ENCODE peak calls at places on chromosome 7, in five cellular contexts. U is bronchial epithelial cell, R is heart right ventricle, M is GM13977, O is AG09309. D is an unnamed sample.
A peak's percentile ranks its signal among the peaks of the same experiment; 100 is the strongest.

GRCh38 chr7:40866601-40867000 is 731.8 kb downstream of the SUGCT start:
- DNase-seq in R (peak; percentile 9), U (no peak), M (no peak), O (peak; percentile 31), D (no peak)

GRCh38 chr7:115932874-115933273 is 97.7 kb downstream of the TFEC start:
- DNase-seq in U (no peak), M (no peak), O (no peak), R (no peak), D (no peak)

GRCh38 chr7:64872809-64873500 is 30.1 kb upstream of the ZNF273 start:
- DNase-seq in R (no peak), M (no peak), O (no peak), U (no peak), D (no peak)

GRCh38 chr7:132793474-132793873 is 217.2 kb upstream of the PLXNA4 start:
- DNase-seq in O (no peak), U (no peak), R (peak; percentile 28), M (no peak), D (no peak)

GRCh38 chr7:81684513-81685262 is 85.2 kb downstream of the HGF start:
- DNase-seq in R (peak; percentile 91), U (peak; percentile 100), O (peak; percentile 100), M (peak; percentile 1), D (peak; percentile 92)

GRCh38 chr7:51261117-51261835 is 55.3 kb downstream of the COBL start:
- DNase-seq in O (no peak), R (no peak), U (no peak), M (no peak), D (no peak)

GRCh38 chr7:69256634-69257081 is 341.6 kb upstream of the AUTS2 start:
- DNase-seq in M (no peak), O (no peak), R (peak; percentile 33), U (no peak), D (no peak)

GRCh38 chr7:36625247-36625646 is 99.0 kb downstream of the AOAH start:
- DNase-seq in R (no peak), O (no peak), U (no peak), M (no peak), D (no peak)

GRCh38 chr7:77427996-77428603 is 12.0 kb upstream of the GSAP start:
- DNase-seq in O (no peak), U (peak; percentile 63), R (peak; percentile 18), M (no peak), D (no peak)

GRCh38 chr7:117385340-117386124 is 41.8 kb downstream of the ASZ1 start:
- DNase-seq in O (peak; percentile 14), R (no peak), U (peak; percentile 54), M (peak; percentile 7), D (no peak)

GRCh38 chr7:64516451-64516850 is 46.4 kb downstream of the ZNF680 start:
- DNase-seq in M (no peak), U (no peak), O (no peak), R (no peak), D (no peak)

GRCh38 chr7:148623586-148624282 is 33.2 kb downstream of the C7orf33 start:
- DNase-seq in O (peak; percentile 34), M (no peak), U (no peak), R (no peak), D (no peak)

DNA sequence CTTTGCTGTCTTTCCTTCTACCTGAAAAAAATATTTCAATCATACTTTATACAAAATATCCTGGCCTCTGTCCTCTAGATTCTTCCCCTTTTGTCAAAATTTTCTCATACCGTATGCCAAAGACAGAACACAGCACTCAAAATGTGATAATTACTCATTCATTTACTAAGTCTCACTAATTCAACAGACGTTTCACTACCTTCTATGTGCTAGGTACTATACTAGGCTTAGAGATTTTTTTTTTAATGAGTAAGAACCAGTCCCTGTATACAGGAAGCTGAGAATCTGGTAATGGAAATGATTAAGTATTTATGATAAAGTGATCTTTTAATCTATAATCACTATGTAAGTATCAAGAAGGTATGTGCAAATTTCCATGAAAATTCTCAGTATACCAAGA is 128.0 kb downstream of the ELAPOR2 start:
- DNase-seq in U (no peak), R (no peak), O (no peak), M (no peak), D (no peak)
- TF ChIP-seq CTCF in U (no peak), R (no peak), O (no peak), M (no peak), D (no peak)

DNA sequence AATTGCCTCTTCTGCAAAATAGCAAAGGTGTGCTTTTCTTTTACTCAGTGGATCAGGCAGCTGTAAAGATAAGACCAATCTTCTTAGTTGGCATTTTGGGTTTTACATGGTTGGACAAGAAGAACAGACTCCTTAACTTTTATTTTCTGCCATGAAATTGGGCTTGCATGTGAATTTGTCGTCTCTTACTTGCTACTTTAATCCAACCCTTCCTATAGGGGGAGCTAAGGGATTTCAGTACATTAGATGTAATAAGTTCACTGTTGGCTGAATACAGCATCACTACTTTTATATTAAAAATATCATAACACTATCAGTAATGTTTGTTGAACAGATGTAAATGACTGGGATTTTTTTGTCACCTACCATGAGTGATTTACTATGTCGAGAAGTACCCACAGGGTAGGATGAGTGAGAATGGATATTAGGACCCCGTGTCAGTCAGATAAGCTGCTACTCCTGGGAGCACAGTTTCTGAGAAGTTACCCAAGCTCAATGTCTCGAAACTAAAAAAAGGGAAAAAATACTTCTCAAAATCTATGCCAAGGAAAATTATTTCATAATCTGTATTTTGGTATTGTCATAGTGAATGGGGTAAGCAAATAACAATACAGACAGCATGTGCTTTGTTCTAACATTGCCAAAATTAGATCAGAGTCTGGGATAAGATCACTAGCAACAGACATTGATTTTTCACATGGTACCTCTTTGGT is 127.4 kb upstream of the AGR3 start:
- DNase-seq in R (no peak), U (peak; percentile 62), O (no peak), M (no peak), D (no peak)
- TF ChIP-seq CTCF in R (peak; percentile 61), U (peak; percentile 32), O (peak; percentile 30), M (peak; percentile 55), D (peak; percentile 65)

GRCh38 chr7:22093936-22094335 is 148.2 kb upstream of the CDCA7L start:
- DNase-seq in R (no peak), O (no peak), U (no peak), M (no peak), D (no peak)

GRCh38 chr7:22090512-22090911 is 144.8 kb upstream of the CDCA7L start:
- DNase-seq in U (no peak), M (no peak), O (no peak), R (no peak), D (no peak)

GRCh38 chr7:22093003-22093402 is 147.3 kb upstream of the CDCA7L start:
- DNase-seq in R (no peak), M (no peak), O (no peak), U (no peak), D (no peak)

GRCh38 chr7:22090107-22090506 is 144.4 kb upstream of the CDCA7L start:
- DNase-seq in R (no peak), U (no peak), O (no peak), M (no peak), D (no peak)

GRCh38 chr7:22094413-22095304 is 149.0 kb upstream of the CDCA7L start:
- DNase-seq in R (no peak), M (no peak), O (peak; percentile 64), U (no peak), D (no peak)
- TF ChIP-seq CTCF in R (no peak), M (no peak), O (no peak), U (peak; percentile 1), D (no peak)

DNA sequence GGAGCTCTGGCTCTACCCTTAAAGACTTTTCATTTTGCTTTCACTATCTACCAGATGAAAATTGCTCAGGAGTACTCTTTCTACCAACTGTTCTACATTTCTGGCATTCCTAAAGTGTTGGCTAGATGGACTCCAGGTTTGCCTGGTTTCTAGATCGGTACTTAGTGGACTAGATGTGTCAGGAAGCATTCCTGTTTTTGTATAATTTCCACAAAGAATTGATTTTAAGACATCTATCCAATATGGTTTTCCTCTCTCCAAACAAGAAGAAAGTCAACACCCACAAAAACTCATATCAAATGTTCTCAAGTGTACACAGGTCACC is 157.7 kb downstream of the CHRM2 start:
- DNase-seq in U (no peak), M (no peak), R (no peak), O (no peak), D (no peak)
- TF ChIP-seq CTCF in U (no peak), M (no peak), R (no peak), O (no peak), D (no peak)

GRCh38 chr7:26663905-26664673 is 200.3 kb downstream of the SKAP2 start:
- DNase-seq in U (no peak), M (no peak), O (no peak), R (no peak), D (no peak)

GRCh38 chr7:26670841-26671240 is 193.5 kb downstream of the SKAP2 start:
- DNase-seq in R (no peak), U (no peak), O (no peak), M (no peak), D (no peak)

GRCh38 chr7:26668821-26669220 is 195.6 kb downstream of the SKAP2 start:
- DNase-seq in O (no peak), M (no peak), U (no peak), R (no peak), D (no peak)

GRCh38 chr7:26664735-26665420 is 199.5 kb downstream of the SKAP2 start:
- DNase-seq in O (no peak), R (no peak), M (no peak), U (peak; percentile 39), D (no peak)

DNA sequence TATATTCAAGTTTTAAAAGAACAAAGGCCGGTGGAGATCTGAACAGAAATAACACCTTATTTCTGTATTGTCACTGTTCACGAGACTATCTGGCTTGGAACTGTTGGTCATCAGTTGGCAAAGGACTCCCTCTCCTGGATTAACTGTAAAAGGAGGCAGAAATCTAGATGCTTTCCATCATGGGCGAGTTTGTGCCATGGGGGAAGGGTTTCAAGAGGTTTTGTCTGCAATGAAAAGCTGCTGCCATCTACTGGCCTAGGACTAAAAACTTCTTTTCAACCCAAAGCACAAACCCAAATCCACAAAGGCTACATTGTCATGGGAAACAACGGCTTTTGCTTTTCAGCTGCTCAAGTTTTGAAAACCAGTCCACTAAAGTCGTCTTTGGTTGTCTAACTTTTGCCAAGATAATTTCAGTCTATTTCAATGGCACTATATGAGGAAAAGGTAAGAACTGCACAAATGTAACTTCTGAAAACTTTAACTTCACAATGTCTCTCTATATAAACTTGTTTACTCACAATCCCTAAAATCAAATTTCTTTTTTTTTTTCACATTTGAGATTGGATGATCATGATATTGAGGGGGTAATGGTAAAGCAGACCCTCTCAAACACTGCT is 196.8 kb downstream of the SKAP2 start:
- DNase-seq in R (peak; percentile 75), O (peak; percentile 83), U (peak; percentile 85), M (no peak), D (no peak)
- TF ChIP-seq CTCF in R (peak; percentile 87), O (peak; percentile 85), U (peak; percentile 90), M (peak; percentile 65), D (peak; percentile 95)

D was measured in chondrocyte.